ENCODE peak calls at places on chromosomes 11 and 22, in eight cellular contexts. One of them, this sample, is unnamed. For H3K36me3, the result is how much of the 10 kb centered on the place peaks cover.

GRCh38 chr22:22103078-22103593 is 120.5 kb upstream of the TOP3B start:
- DNase-seq in CD4-positive, CD25-positive, alpha-beta regulatory T cell: no peak
- DNase-seq in adrenal gland: no peak
- DNase-seq in neuronal stem cell: no peak
- DNase-seq in HepG2: no peak
- DNase-seq in endothelial cell of umbilical vein: no peak
- DNase-seq in breast epithelium: no peak
- DNase-seq in CD8-positive, alpha-beta T cell: no peak
- DNase-seq in this sample: no peak

GRCh38 chr11:112620621-112621394 is 340.4 kb upstream of the NCAM1 start:
- DNase-seq in adrenal gland: no peak
- DNase-seq in CD8-positive, alpha-beta T cell: no peak
- DNase-seq in HepG2: no peak
- DNase-seq in breast epithelium: no peak
- DNase-seq in CD4-positive, CD25-positive, alpha-beta regulatory T cell: no peak
- DNase-seq in endothelial cell of umbilical vein: no peak
- DNase-seq in neuronal stem cell: no peak
- DNase-seq in this sample: no peak

GRCh38 chr11:65506770-65507485 is 8.1 kb downstream of the MALAT1 start:
- DNase-seq in neuronal stem cell: peak
- DNase-seq in CD4-positive, CD25-positive, alpha-beta regulatory T cell: peak
- DNase-seq in breast epithelium: no peak
- DNase-seq in CD8-positive, alpha-beta T cell: peak
- DNase-seq in adrenal gland: peak
- DNase-seq in HepG2: no peak
- DNase-seq in endothelial cell of umbilical vein: peak
- DNase-seq in this sample: peak

GRCh38 chr22:17774206-17774927 is at the start of gene BID:
- DNase-seq in adrenal gland: peak
- DNase-seq in breast epithelium: no peak
- DNase-seq in endothelial cell of umbilical vein: peak
- DNase-seq in CD4-positive, CD25-positive, alpha-beta regulatory T cell: peak
- DNase-seq in neuronal stem cell: no peak
- DNase-seq in CD8-positive, alpha-beta T cell: peak
- DNase-seq in HepG2: no peak
- DNase-seq in this sample: no peak

GRCh38 chr11:69887841-69888670 is 68.8 kb upstream of the FGF3 start:
- DNase-seq in adrenal gland: no peak
- DNase-seq in CD4-positive, CD25-positive, alpha-beta regulatory T cell: no peak
- DNase-seq in CD8-positive, alpha-beta T cell: no peak
- DNase-seq in endothelial cell of umbilical vein: no peak
- DNase-seq in breast epithelium: no peak
- DNase-seq in neuronal stem cell: no peak
- DNase-seq in HepG2: no peak
- DNase-seq in this sample: no peak

GRCh38 chr11:44960200-44960845 is 9.6 kb upstream of the TP53I11 start:
- DNase-seq in adrenal gland: no peak
- DNase-seq in CD8-positive, alpha-beta T cell: no peak
- DNase-seq in neuronal stem cell: no peak
- DNase-seq in breast epithelium: no peak
- DNase-seq in endothelial cell of umbilical vein: no peak
- DNase-seq in CD4-positive, CD25-positive, alpha-beta regulatory T cell: no peak
- DNase-seq in HepG2: no peak
- DNase-seq in this sample: no peak

GRCh38 chr11:119952441-119952840 is 185.5 kb downstream of the TRIM29 start:
- DNase-seq in CD8-positive, alpha-beta T cell: no peak
- DNase-seq in neuronal stem cell: no peak
- DNase-seq in adrenal gland: no peak
- DNase-seq in CD4-positive, CD25-positive, alpha-beta regulatory T cell: no peak
- DNase-seq in breast epithelium: no peak
- DNase-seq in endothelial cell of umbilical vein: no peak
- DNase-seq in HepG2: no peak
- DNase-seq in this sample: no peak

GRCh38 chr22:17810570-17811116 is 36.4 kb upstream of the BID start:
- DNase-seq in CD8-positive, alpha-beta T cell: no peak
- DNase-seq in neuronal stem cell: no peak
- DNase-seq in breast epithelium: no peak
- DNase-seq in CD4-positive, CD25-positive, alpha-beta regulatory T cell: no peak
- DNase-seq in endothelial cell of umbilical vein: no peak
- DNase-seq in HepG2: no peak
- DNase-seq in adrenal gland: no peak
- DNase-seq in this sample: no peak

GRCh38 chr11:124119103-124119502 is 3.9 kb downstream of the VWA5A start:
- DNase-seq in adrenal gland: no peak
- DNase-seq in breast epithelium: no peak
- DNase-seq in neuronal stem cell: no peak
- DNase-seq in endothelial cell of umbilical vein: no peak
- DNase-seq in HepG2: no peak
- DNase-seq in CD4-positive, CD25-positive, alpha-beta regulatory T cell: no peak
- DNase-seq in CD8-positive, alpha-beta T cell: no peak
- DNase-seq in this sample: no peak

GRCh38 chr22:36853407-36854099 is 7.3 kb upstream of the NCF4 start:
- DNase-seq in CD4-positive, CD25-positive, alpha-beta regulatory T cell: peak
- DNase-seq in HepG2: peak
- DNase-seq in CD8-positive, alpha-beta T cell: peak
- DNase-seq in adrenal gland: peak
- DNase-seq in breast epithelium: no peak
- DNase-seq in endothelial cell of umbilical vein: peak
- DNase-seq in neuronal stem cell: peak
- DNase-seq in this sample: no peak

GRCh38 chr11:86660011-86660595 is 12.3 kb downstream of the ME3 start:
- DNase-seq in CD4-positive, CD25-positive, alpha-beta regulatory T cell: no peak
- DNase-seq in adrenal gland: no peak
- DNase-seq in neuronal stem cell: no peak
- DNase-seq in HepG2: no peak
- DNase-seq in endothelial cell of umbilical vein: no peak
- DNase-seq in breast epithelium: no peak
- DNase-seq in CD8-positive, alpha-beta T cell: no peak
- DNase-seq in this sample: no peak

GRCh38 chr11:109390752-109391151 is 31.2 kb upstream of the C11orf87 start:
- DNase-seq in CD8-positive, alpha-beta T cell: no peak
- DNase-seq in neuronal stem cell: no peak
- DNase-seq in HepG2: no peak
- DNase-seq in adrenal gland: no peak
- DNase-seq in endothelial cell of umbilical vein: no peak
- DNase-seq in CD4-positive, CD25-positive, alpha-beta regulatory T cell: no peak
- DNase-seq in breast epithelium: no peak
- DNase-seq in this sample: no peak

GRCh38 chr11:130322126-130322525 is 7.4 kb upstream of the ZBTB44 start:
- DNase-seq in adrenal gland: no peak
- DNase-seq in neuronal stem cell: no peak
- DNase-seq in CD4-positive, CD25-positive, alpha-beta regulatory T cell: no peak
- DNase-seq in breast epithelium: no peak
- DNase-seq in CD8-positive, alpha-beta T cell: no peak
- DNase-seq in HepG2: no peak
- DNase-seq in endothelial cell of umbilical vein: no peak
- DNase-seq in this sample: no peak

GRCh38 chr11:130328420-130328819 is 13.7 kb upstream of the ZBTB44 start:
- DNase-seq in breast epithelium: no peak
- DNase-seq in endothelial cell of umbilical vein: no peak
- DNase-seq in HepG2: no peak
- DNase-seq in neuronal stem cell: no peak
- DNase-seq in CD8-positive, alpha-beta T cell: no peak
- DNase-seq in adrenal gland: no peak
- DNase-seq in CD4-positive, CD25-positive, alpha-beta regulatory T cell: no peak
- DNase-seq in this sample: no peak

GRCh38 chr11:130323452-130324448 is 9.0 kb upstream of the ZBTB44 start:
- DNase-seq in endothelial cell of umbilical vein: no peak
- DNase-seq in neuronal stem cell: no peak
- DNase-seq in adrenal gland: no peak
- DNase-seq in breast epithelium: no peak
- DNase-seq in CD4-positive, CD25-positive, alpha-beta regulatory T cell: no peak
- DNase-seq in HepG2: no peak
- DNase-seq in CD8-positive, alpha-beta T cell: no peak
- DNase-seq in this sample: no peak

GRCh38 chr11:130327716-130328115 is 13.0 kb upstream of the ZBTB44 start:
- DNase-seq in adrenal gland: no peak
- DNase-seq in CD8-positive, alpha-beta T cell: no peak
- DNase-seq in CD4-positive, CD25-positive, alpha-beta regulatory T cell: no peak
- DNase-seq in breast epithelium: no peak
- DNase-seq in neuronal stem cell: no peak
- DNase-seq in endothelial cell of umbilical vein: no peak
- DNase-seq in HepG2: no peak
- DNase-seq in this sample: no peak

GRCh38 chr11:130325691-130326090 is 11.0 kb upstream of the ZBTB44 start:
- DNase-seq in HepG2: no peak
- DNase-seq in endothelial cell of umbilical vein: no peak
- DNase-seq in adrenal gland: no peak
- DNase-seq in neuronal stem cell: no peak
- DNase-seq in CD8-positive, alpha-beta T cell: no peak
- DNase-seq in breast epithelium: no peak
- DNase-seq in CD4-positive, CD25-positive, alpha-beta regulatory T cell: no peak
- DNase-seq in this sample: no peak
- H3K27ac ChIP-seq in HepG2: no peak
- H3K27ac ChIP-seq in endothelial cell of umbilical vein: no peak
- H3K27ac ChIP-seq in adrenal gland: no peak
- H3K27ac ChIP-seq in neuronal stem cell: no peak
- H3K27ac ChIP-seq in CD8-positive, alpha-beta T cell: no peak
- H3K27ac ChIP-seq in breast epithelium: no peak
- H3K27ac ChIP-seq in CD4-positive, CD25-positive, alpha-beta regulatory T cell: no peak
- H3K27ac ChIP-seq in this sample: no peak

GRCh38 chr11:64099436-64099835 is 63.7 kb downstream of the FLRT1 start:
- DNase-seq in neuronal stem cell: no peak
- DNase-seq in endothelial cell of umbilical vein: no peak
- DNase-seq in CD8-positive, alpha-beta T cell: no peak
- DNase-seq in CD4-positive, CD25-positive, alpha-beta regulatory T cell: no peak
- DNase-seq in adrenal gland: no peak
- DNase-seq in HepG2: no peak
- DNase-seq in breast epithelium: no peak
- DNase-seq in this sample: no peak
- H3K36me3 ChIP-seq in neuronal stem cell: under half
- H3K36me3 ChIP-seq in endothelial cell of umbilical vein: under half
- H3K36me3 ChIP-seq in CD8-positive, alpha-beta T cell: under half
- H3K36me3 ChIP-seq in CD4-positive, CD25-positive, alpha-beta regulatory T cell: under half
- H3K36me3 ChIP-seq in adrenal gland: under half
- H3K36me3 ChIP-seq in HepG2: under half
- H3K36me3 ChIP-seq in breast epithelium: under half
- H3K36me3 ChIP-seq in this sample: under half

GRCh38 chr22:33883561-33883960 is 36.7 kb downstream of the LARGE1 start:
- DNase-seq in adrenal gland: no peak
- DNase-seq in CD8-positive, alpha-beta T cell: no peak
- DNase-seq in HepG2: no peak
- DNase-seq in breast epithelium: no peak
- DNase-seq in endothelial cell of umbilical vein: no peak
- DNase-seq in CD4-positive, CD25-positive, alpha-beta regulatory T cell: no peak
- DNase-seq in neuronal stem cell: no peak
- DNase-seq in this sample: no peak

GRCh38 chr22:33886696-33887095 is 33.6 kb downstream of the LARGE1 start:
- DNase-seq in breast epithelium: no peak
- DNase-seq in CD8-positive, alpha-beta T cell: no peak
- DNase-seq in endothelial cell of umbilical vein: no peak
- DNase-seq in CD4-positive, CD25-positive, alpha-beta regulatory T cell: no peak
- DNase-seq in HepG2: no peak
- DNase-seq in adrenal gland: no peak
- DNase-seq in neuronal stem cell: no peak
- DNase-seq in this sample: no peak

GRCh38 chr22:33882991-33883390 is 37.3 kb downstream of the LARGE1 start:
- DNase-seq in endothelial cell of umbilical vein: no peak
- DNase-seq in HepG2: no peak
- DNase-seq in CD8-positive, alpha-beta T cell: no peak
- DNase-seq in neuronal stem cell: no peak
- DNase-seq in breast epithelium: no peak
- DNase-seq in adrenal gland: no peak
- DNase-seq in CD4-positive, CD25-positive, alpha-beta regulatory T cell: no peak
- DNase-seq in this sample: no peak

GRCh38 chr22:33884829-33885228 is 35.4 kb downstream of the LARGE1 start:
- DNase-seq in breast epithelium: no peak
- DNase-seq in CD8-positive, alpha-beta T cell: no peak
- DNase-seq in HepG2: no peak
- DNase-seq in adrenal gland: no peak
- DNase-seq in CD4-positive, CD25-positive, alpha-beta regulatory T cell: no peak
- DNase-seq in endothelial cell of umbilical vein: no peak
- DNase-seq in neuronal stem cell: no peak
- DNase-seq in this sample: no peak

GRCh38 chr22:33883961-33884808 is 36.1 kb downstream of the LARGE1 start:
- DNase-seq in HepG2: peak
- DNase-seq in CD8-positive, alpha-beta T cell: no peak
- DNase-seq in breast epithelium: no peak
- DNase-seq in adrenal gland: no peak
- DNase-seq in neuronal stem cell: no peak
- DNase-seq in CD4-positive, CD25-positive, alpha-beta regulatory T cell: no peak
- DNase-seq in endothelial cell of umbilical vein: no peak
- DNase-seq in this sample: no peak
- H3K27ac ChIP-seq in HepG2: no peak
- H3K27ac ChIP-seq in CD8-positive, alpha-beta T cell: no peak
- H3K27ac ChIP-seq in breast epithelium: no peak
- H3K27ac ChIP-seq in adrenal gland: no peak
- H3K27ac ChIP-seq in neuronal stem cell: no peak
- H3K27ac ChIP-seq in CD4-positive, CD25-positive, alpha-beta regulatory T cell: no peak
- H3K27ac ChIP-seq in endothelial cell of umbilical vein: no peak
- H3K27ac ChIP-seq in this sample: no peak

GRCh38 chr22:29332886-29333496 is 17.5 kb upstream of the RASL10A start:
- DNase-seq in CD4-positive, CD25-positive, alpha-beta regulatory T cell: no peak
- DNase-seq in CD8-positive, alpha-beta T cell: no peak
- DNase-seq in HepG2: no peak
- DNase-seq in neuronal stem cell: no peak
- DNase-seq in endothelial cell of umbilical vein: no peak
- DNase-seq in breast epithelium: no peak
- DNase-seq in adrenal gland: no peak
- DNase-seq in this sample: no peak

GRCh38 chr22:29331213-29331612 is 15.7 kb upstream of the RASL10A start:
- DNase-seq in CD8-positive, alpha-beta T cell: peak
- DNase-seq in endothelial cell of umbilical vein: no peak
- DNase-seq in breast epithelium: no peak
- DNase-seq in neuronal stem cell: no peak
- DNase-seq in HepG2: no peak
- DNase-seq in adrenal gland: no peak
- DNase-seq in CD4-positive, CD25-positive, alpha-beta regulatory T cell: no peak
- DNase-seq in this sample: no peak

GRCh38 chr22:29330291-29330690 is 14.8 kb upstream of the RASL10A start:
- DNase-seq in breast epithelium: no peak
- DNase-seq in CD4-positive, CD25-positive, alpha-beta regulatory T cell: no peak
- DNase-seq in CD8-positive, alpha-beta T cell: peak
- DNase-seq in adrenal gland: no peak
- DNase-seq in HepG2: no peak
- DNase-seq in neuronal stem cell: no peak
- DNase-seq in endothelial cell of umbilical vein: no peak
- DNase-seq in this sample: no peak

GRCh38 chr22:29330753-29331152 is 15.3 kb upstream of the RASL10A start:
- DNase-seq in breast epithelium: no peak
- DNase-seq in CD4-positive, CD25-positive, alpha-beta regulatory T cell: no peak
- DNase-seq in HepG2: no peak
- DNase-seq in endothelial cell of umbilical vein: peak
- DNase-seq in adrenal gland: peak
- DNase-seq in neuronal stem cell: no peak
- DNase-seq in CD8-positive, alpha-beta T cell: peak
- DNase-seq in this sample: peak

DNA sequence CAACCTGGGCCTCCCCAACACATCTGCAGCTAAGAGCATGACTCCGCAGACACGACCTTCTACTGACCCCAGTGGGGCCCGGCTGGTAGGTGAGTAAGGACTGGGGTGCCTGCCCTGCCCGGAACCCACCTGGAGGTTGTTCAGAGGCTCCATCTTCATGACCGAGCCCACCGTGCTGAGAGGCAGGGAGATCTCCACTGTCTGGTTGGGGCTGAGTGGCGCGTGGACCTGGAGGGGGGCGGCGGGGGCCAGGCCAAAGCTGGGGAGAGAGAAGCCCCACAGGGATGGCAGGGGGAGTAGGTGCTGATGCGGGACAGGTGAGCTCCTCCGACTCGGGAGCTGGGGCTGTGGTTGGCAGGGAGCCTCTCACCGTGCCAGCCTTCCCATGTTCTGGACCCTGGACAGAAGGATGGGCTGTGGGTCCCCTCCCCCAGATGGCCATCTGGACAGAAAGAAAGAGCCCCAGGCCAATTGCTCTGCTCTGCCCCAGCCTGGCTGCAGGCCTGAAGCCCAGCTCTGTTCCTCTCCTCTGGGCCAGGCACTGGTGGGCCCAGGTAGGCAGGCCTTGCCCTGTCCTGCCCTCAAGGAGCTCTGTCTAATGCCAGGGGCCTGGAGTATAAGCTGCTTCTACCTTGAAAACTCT is 16.3 kb upstream of the RASL10A start:
- DNase-seq in breast epithelium: no peak
- DNase-seq in endothelial cell of umbilical vein: no peak
- DNase-seq in HepG2: no peak
- DNase-seq in CD8-positive, alpha-beta T cell: peak
- DNase-seq in adrenal gland: no peak
- DNase-seq in neuronal stem cell: no peak
- DNase-seq in CD4-positive, CD25-positive, alpha-beta regulatory T cell: no peak
- DNase-seq in this sample: no peak
- H3K36me3 ChIP-seq in breast epithelium: under half
- H3K36me3 ChIP-seq in endothelial cell of umbilical vein: under half
- H3K36me3 ChIP-seq in HepG2: under half
- H3K36me3 ChIP-seq in CD8-positive, alpha-beta T cell: under half
- H3K36me3 ChIP-seq in adrenal gland: under half
- H3K36me3 ChIP-seq in neuronal stem cell: half or more
- H3K36me3 ChIP-seq in CD4-positive, CD25-positive, alpha-beta regulatory T cell: half or more
- H3K36me3 ChIP-seq in this sample: under half